ENCODE peak calls at places on chromosomes 3 and 15, in six cellular contexts. L is progenitor cell of endocrine pancreas, G is Panc1, I is ascending aorta, D is foreskin fibroblast, F is RWPE1. S is an unnamed sample.

GRCh38 chr3:57019057-57019456 is 41.4 kb upstream of the SPATA12 start:
- DNase-seq in L (no peak), G (no peak), I (no peak), D (no peak), F (no peak), S (no peak)

GRCh38 chr3:98561727-98562521 is 30.1 kb downstream of the GPR15 start:
- DNase-seq in L (no peak), G (no peak), I (no peak), D (no peak), F (no peak), S (no peak)

GRCh38 chr3:49997862-49998261 is 57.9 kb downstream of the RBM6 start:
- DNase-seq in L (no peak), G (no peak), I (no peak), D (no peak), F (no peak), S (no peak)

GRCh38 chr15:50259276-50259675 is 6.2 kb downstream of the HDC start:
- DNase-seq in L (no peak), G (no peak), I (no peak), D (no peak), F (no peak), S (no peak)

GRCh38 chr3:78629544-78629943 is 1138.3 kb downstream of the ROBO1 start:
- DNase-seq in L (no peak), G (no peak), I (no peak), D (no peak), F (no peak), S (no peak)

GRCh38 chr3:127836004-127836882 is 13.9 kb upstream of the MGLL start:
- DNase-seq in L (no peak), G (no peak), I (no peak), D (no peak), F (no peak), S (no peak)

GRCh38 chr3:27165348-27165747 is 203.8 kb downstream of the NEK10 start:
- DNase-seq in L (no peak), G (no peak), I (no peak), D (peak; percentile 74), F (no peak), S (no peak)

GRCh38 chr15:41392659-41393058 is 9.6 kb downstream of the NDUFAF1 start:
- DNase-seq in L (no peak), G (no peak), I (no peak), D (no peak), F (no peak), S (no peak)

GRCh38 chr15:80132382-80132781 is 20.4 kb upstream of the FAH start:
- DNase-seq in L (no peak), G (no peak), I (no peak), D (no peak), F (no peak), S (no peak)

GRCh38 chr3:107978116-107979057 is 112.4 kb downstream of the CD47 start:
- DNase-seq in L (no peak), G (no peak), I (no peak), D (no peak), F (no peak), S (no peak)

GRCh38 chr3:127110982-127111693 is 81.8 kb upstream of the PRR23E start:
- DNase-seq in L (no peak), G (no peak), I (no peak), D (no peak), F (no peak), S (no peak)

GRCh38 chr15:47715856-47716445 is 1.4 kb upstream of the SEMA6D start:
- DNase-seq in L (no peak), G (no peak), I (peak; percentile 71), D (peak; percentile 31), F (no peak), S (no peak)

GRCh38 chr3:5021571-5022092 is 42.4 kb downstream of the BHLHE40 start:
- DNase-seq in L (no peak), G (peak; percentile 55), I (no peak), D (peak; percentile 74), F (peak; percentile 60), S (no peak)

GRCh38 chr15:41501961-41502786 is 8.5 kb downstream of the ITPKA start:
- DNase-seq in L (no peak), G (no peak), I (no peak), D (no peak), F (no peak), S (no peak)

GRCh38 chr3:15860014-15860934 is 62.5 kb upstream of the ANKRD28 start:
- DNase-seq in L (peak; percentile 13), G (no peak), I (peak; percentile 76), D (peak; percentile 38), F (peak; percentile 18), S (peak; percentile 30)

GRCh38 chr3:15331606-15332404 is 581 bp downstream of the SH3BP5 start:
- DNase-seq in L (no peak), G (no peak), I (peak; percentile 71), D (no peak), F (no peak), S (no peak)

GRCh38 chr3:67863869-67864268 is 209.5 kb upstream of the SUCLG2 start:
- DNase-seq in L (no peak), G (no peak), I (no peak), D (no peak), F (no peak), S (no peak)

GRCh38 chr15:43218908-43219706 is 1.7 kb downstream of the EPB42 start:
- DNase-seq in L (no peak), G (no peak), I (no peak), D (no peak), F (peak; percentile 92), S (no peak)

GRCh38 chr3:16406579-16406978 is 106.9 kb downstream of the RFTN1 start:
- DNase-seq in L (no peak), G (no peak), I (no peak), D (no peak), F (no peak), S (no peak)

GRCh38 chr3:178546079-178546478 is 9.8 kb downstream of the KCNMB2 start:
- DNase-seq in L (no peak), G (no peak), I (no peak), D (no peak), F (no peak), S (no peak)

GRCh38 chr3:132088291-132088690 is 53.5 kb upstream of the CPNE4 start:
- DNase-seq in L (no peak), G (no peak), I (no peak), D (peak; percentile 3), F (no peak), S (no peak)

GRCh38 chr3:30890907-30891306 is 3.6 kb downstream of the GADL1 start:
- DNase-seq in L (no peak), G (no peak), I (no peak), D (no peak), F (no peak), S (no peak)

GRCh38 chr3:51963951-51964451 is 3.3 kb downstream of the PCBP4 start:
- DNase-seq in L (no peak), G (no peak), I (no peak), D (no peak), F (no peak), S (no peak)

GRCh38 chr15:40354408-40355171 is 3.4 kb upstream of the DISP2 start:
- DNase-seq in L (no peak), G (no peak), I (no peak), D (no peak), F (no peak), S (no peak)

GRCh38 chr3:75294124-75294523 is 370.0 kb upstream of the FRG2C start:
- DNase-seq in L (peak; percentile 20), G (no peak), I (peak; percentile 66), D (peak; percentile 9), F (peak; percentile 8), S (no peak)

GRCh38 chr3:112531358-112531781 is 30.4 kb downstream of the ATG3 start:
- DNase-seq in L (no peak), G (no peak), I (no peak), D (peak; percentile 23), F (peak; percentile 19), S (no peak)

DNA sequence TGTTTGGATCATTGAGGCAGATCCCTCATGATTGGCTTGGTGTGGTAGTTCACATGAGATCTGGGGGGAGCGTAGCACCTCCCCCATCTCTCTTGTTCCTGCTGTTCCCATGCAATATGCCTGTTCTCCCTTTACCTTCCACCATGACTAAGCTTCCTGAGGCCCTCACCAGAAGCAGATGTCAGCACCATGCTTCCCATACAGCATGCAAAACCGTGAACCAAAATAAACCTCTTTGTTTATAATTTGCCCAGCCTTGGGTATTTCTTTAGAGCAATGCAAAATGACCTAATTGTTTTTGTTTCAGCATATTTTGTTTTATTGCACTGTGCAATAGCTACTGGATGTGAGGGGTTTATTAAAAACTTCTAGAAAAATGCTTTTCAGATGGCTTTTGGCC is 56.6 kb upstream of the CHST2 start:
- DNase-seq in L (no peak), G (no peak), I (no peak), D (peak; percentile 27), F (no peak), S (no peak)
- TF ChIP-seq CTCF in L (no peak), G (no peak), I (no peak), D (no peak), F (no peak), S (no peak)

DNA sequence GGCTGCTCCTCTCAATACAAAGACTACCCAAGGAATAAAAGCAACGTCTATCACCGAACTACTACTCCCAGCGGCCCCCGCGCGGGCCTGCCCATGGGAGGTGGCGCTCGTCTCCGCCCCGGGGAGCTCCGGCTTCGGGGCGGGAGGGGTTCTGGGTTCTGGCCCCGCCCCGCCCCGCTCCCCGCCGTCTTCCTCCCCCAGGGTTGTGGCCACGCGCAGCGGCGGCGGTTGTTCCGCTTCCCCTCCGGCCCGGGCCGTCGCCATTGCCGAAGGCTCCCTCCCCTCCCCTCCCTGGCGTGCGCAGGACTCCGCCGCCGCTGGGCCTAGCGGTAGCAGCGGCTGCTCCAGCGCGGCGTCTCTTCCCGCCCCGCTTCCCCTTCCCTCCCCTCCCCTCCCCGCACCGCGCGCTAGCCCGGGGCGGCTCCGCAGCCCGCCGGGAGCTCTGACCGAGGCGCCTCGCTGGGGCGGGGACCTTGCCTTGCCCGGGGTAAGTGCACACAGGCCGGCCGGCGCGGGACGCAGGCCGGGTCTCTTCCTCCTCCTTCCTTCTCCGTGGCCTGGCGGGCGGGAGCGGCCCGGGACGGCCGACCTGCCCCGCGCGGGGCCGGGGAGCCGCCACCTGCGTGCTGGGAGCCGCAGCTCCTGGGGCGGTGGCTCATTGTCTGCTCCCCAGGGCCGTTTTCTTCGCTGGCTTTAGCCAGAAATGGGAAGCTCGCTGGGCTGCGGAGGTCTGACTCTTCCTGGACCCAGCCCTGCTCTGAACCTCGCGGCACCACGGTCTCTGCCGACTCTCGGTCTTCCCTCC is at the start of gene PAK2:
- DNase-seq in L (peak; percentile 71), G (peak; percentile 43), I (peak; percentile 95), D (peak; percentile 88), F (peak; percentile 90), S (peak; percentile 69)
- TF ChIP-seq CTCF in L (no peak), G (no peak), I (no peak), D (no peak), F (no peak), S (no peak)

GRCh38 chr3:46634856-46635255 is 22.5 kb downstream of the FAM240A start:
- DNase-seq in L (no peak), G (no peak), I (no peak), D (no peak), F (no peak), S (no peak)
- TF ChIP-seq CTCF in L (no peak), G (no peak), I (no peak), D (no peak), F (no peak), S (no peak)

GRCh38 chr3:188202358-188203138 is 48.6 kb downstream of the LPP start:
- DNase-seq in L (no peak), G (no peak), I (no peak), D (no peak), F (no peak), S (no peak)
- TF ChIP-seq CTCF in L (peak; percentile 17), G (peak; percentile 10), I (no peak), D (no peak), F (no peak), S (no peak)